ENCODE peak calls at places on chromosomes 12 and 14, in eight cellular contexts. Z, N, L, A, F, O, D and X are unnamed samples.

GRCh38 chr14:104473244-104473565 is 106.4 kb upstream of the C14orf180 start:
- DNase-seq in L (peak), D (no peak), F (no peak), Z (no peak), O (no peak), N (no peak), A (no peak), X (no peak)

GRCh38 chr12:113194971-113195391 is 9.5 kb downstream of the RITA1 start:
- DNase-seq in O (peak), Z (no peak), F (no peak), N (no peak), L (no peak), A (peak), D (no peak), X (no peak)

GRCh38 chr12:72560370-72560769 is 288.2 kb downstream of the TRHDE start:
- DNase-seq in Z (no peak), A (no peak), O (no peak), F (no peak), L (no peak), D (no peak), N (no peak), X (no peak)

GRCh38 chr14:31307618-31308017 is 100.0 kb upstream of the HECTD1 start:
- DNase-seq in A (no peak), O (no peak), F (no peak), N (no peak), D (no peak), Z (no peak), L (no peak), X (no peak)

GRCh38 chr12:15726029-15726756 is 63.0 kb downstream of the EPS8 start:
- DNase-seq in F (no peak), A (peak), N (no peak), L (no peak), D (no peak), Z (no peak), O (peak), X (no peak)

GRCh38 chr14:53956427-53957201 is at the start of gene BMP4:
- DNase-seq in Z (peak), A (peak), L (peak), N (peak), O (no peak), F (peak), D (no peak), X (no peak)

GRCh38 chr14:88961214-88961613 is 136.8 kb downstream of the TTC8 start:
- DNase-seq in N (no peak), L (no peak), D (no peak), Z (no peak), F (no peak), A (peak), O (no peak), X (no peak)

GRCh38 chr12:41968661-41969060 is 176.0 kb downstream of the GXYLT1 start:
- DNase-seq in Z (no peak), D (no peak), A (no peak), F (no peak), N (no peak), L (no peak), O (no peak), X (no peak)

GRCh38 chr12:53055471-53056266 is 5.8 kb downstream of the TNS2 start:
- DNase-seq in O (no peak), N (peak), F (peak), D (no peak), L (no peak), Z (no peak), A (no peak), X (no peak)

GRCh38 chr12:100671396-100672074 is 98.1 kb downstream of the GAS2L3 start:
- DNase-seq in L (no peak), F (no peak), D (no peak), N (no peak), Z (no peak), O (no peak), A (no peak), X (no peak)

GRCh38 chr12:7806863-7807487 is 17.8 kb downstream of the NANOG start:
- DNase-seq in Z (peak), D (peak), O (peak), N (no peak), F (peak), L (peak), A (peak), X (peak)

GRCh38 chr14:22819191-22819988 is 4.2 kb upstream of the SLC7A7 start:
- DNase-seq in N (peak), F (no peak), O (peak), A (peak), L (peak), Z (peak), D (no peak), X (no peak)

GRCh38 chr12:24222968-24223367 is 273.5 kb upstream of the SOX5 start:
- DNase-seq in D (no peak), O (peak), N (no peak), L (no peak), A (peak), F (peak), Z (no peak), X (no peak)

GRCh38 chr12:14942532-14942931 is 4.2 kb upstream of the ERP27 start:
- DNase-seq in D (no peak), L (no peak), O (no peak), A (no peak), N (no peak), F (no peak), Z (no peak), X (no peak)

GRCh38 chr12:78981-79380 is 12.4 kb downstream of the IQSEC3 start:
- DNase-seq in L (no peak), F (no peak), A (no peak), D (no peak), N (no peak), Z (no peak), O (no peak), X (no peak)

GRCh38 chr12:69112616-69113015 is 126.8 kb upstream of the CPSF6 start:
- DNase-seq in L (no peak), D (no peak), Z (no peak), N (no peak), A (no peak), F (no peak), O (no peak), X (no peak)

GRCh38 chr12:3753549-3754284 is 808 bp upstream of the CRACR2A start:
- DNase-seq in D (no peak), A (peak), Z (no peak), O (peak), N (no peak), F (peak), L (no peak), X (no peak)

GRCh38 chr12:103626498-103626897 is 39.4 kb downstream of the STAB2 start:
- DNase-seq in L (no peak), N (no peak), D (no peak), Z (peak), F (no peak), A (no peak), O (peak), X (no peak)

GRCh38 chr12:107169200-107169599 is 75.9 kb upstream of the CRY1 start:
- DNase-seq in F (no peak), L (no peak), A (no peak), Z (no peak), N (no peak), D (no peak), O (no peak), X (no peak)

GRCh38 chr12:4786795-4787194 is 66.6 kb downstream of the GALNT8 start:
- DNase-seq in N (no peak), Z (no peak), O (no peak), A (peak), L (no peak), D (no peak), F (no peak), X (no peak)

GRCh38 chr12:131454418-131455217 is 256.3 kb upstream of the SFSWAP start:
- DNase-seq in F (peak), O (peak), A (no peak), D (peak), L (peak), Z (peak), N (no peak), X (peak)

GRCh38 chr12:90174198-90174510 is 465.5 kb upstream of the ATP2B1 start:
- DNase-seq in F (no peak), L (no peak), A (no peak), O (no peak), Z (peak), D (no peak), N (no peak), X (no peak)

GRCh38 chr12:123431951-123432886 is 4.3 kb downstream of the RILPL2 start:
- DNase-seq in D (no peak), N (no peak), A (no peak), O (peak), Z (no peak), F (peak), L (no peak), X (no peak)

GRCh38 chr12:64714551-64714968 is 44.6 kb downstream of the GNS start:
- DNase-seq in Z (no peak), D (no peak), N (no peak), L (no peak), A (no peak), F (peak), O (no peak), X (no peak)

GRCh38 chr12:120453977-120454376 is 7.7 kb downstream of the GATC start:
- DNase-seq in D (no peak), A (peak), N (no peak), F (peak), L (no peak), O (peak), Z (peak), X (no peak)

GRCh38 chr14:103195828-103196615 is 72.8 kb downstream of the TNFAIP2 start:
- DNase-seq in F (no peak), L (no peak), N (no peak), Z (no peak), D (no peak), O (no peak), A (no peak), X (no peak)

GRCh38 chr12:40693503-40693863 is 1.2 kb downstream of the CNTN1 start:
- DNase-seq in F (no peak), Z (peak), D (no peak), O (no peak), A (no peak), L (no peak), N (no peak), X (no peak)

GRCh38 chr12:27272375-27273028 is 28.4 kb downstream of the STK38L start:
- DNase-seq in D (no peak), A (no peak), Z (no peak), F (no peak), N (no peak), O (no peak), L (no peak), X (no peak)

GRCh38 chr14:104868811-104869572 is 3.9 kb downstream of the CEP170B start:
- DNase-seq in L (no peak), N (no peak), A (no peak), F (no peak), D (no peak), Z (no peak), O (no peak), X (no peak)

GRCh38 chr12:103520686-103521215 is 25.0 kb upstream of the C12orf42 start:
- DNase-seq in O (no peak), N (no peak), L (no peak), F (no peak), D (no peak), A (no peak), Z (no peak), X (no peak)

GRCh38 chr12:55727643-55728184 is 1.1 kb downstream of the CD63 start:
- DNase-seq in Z (peak), D (no peak), A (peak), N (peak), O (no peak), L (no peak), F (no peak), X (no peak)

GRCh38 chr14:49857427-49858003 is 4.9 kb upstream of the NEMF start:
- DNase-seq in Z (no peak), F (no peak), D (no peak), O (peak), A (peak), N (no peak), L (no peak), X (no peak)